ENCODE peak calls at places on chromosomes 1 and 21, in four cellular contexts. One of them, this sample, is unnamed.

GRCh38 chr1:40076895-40077312 is 20.1 kb downstream of the PPT1 start:
- DNase-seq in A549: no peak
- DNase-seq in IMR-90: peak; percentile 90
- DNase-seq in K562: peak; percentile 44
- DNase-seq in this sample: no peak

GRCh38 chr1:8985915-8986813 is 40.1 kb downstream of the SLC2A7 start:
- DNase-seq in A549: peak; percentile 67
- DNase-seq in IMR-90: peak; percentile 95
- DNase-seq in K562: no peak
- DNase-seq in this sample: no peak

GRCh38 chr1:202376247-202376646 is 27.7 kb downstream of the PPP1R12B start:
- DNase-seq in A549: no peak
- DNase-seq in IMR-90: peak; percentile 52
- DNase-seq in K562: no peak
- DNase-seq in this sample: no peak

GRCh38 chr1:204337047-204337446 is 22.7 kb downstream of the PLEKHA6 start:
- DNase-seq in A549: no peak
- DNase-seq in IMR-90: no peak
- DNase-seq in K562: no peak
- DNase-seq in this sample: no peak

GRCh38 chr1:177710973-177711372 is 258.9 kb downstream of the SEC16B start:
- DNase-seq in A549: no peak
- DNase-seq in IMR-90: no peak
- DNase-seq in K562: no peak
- DNase-seq in this sample: no peak

GRCh38 chr1:112285311-112285710 is 110.7 kb upstream of the CTTNBP2NL start:
- DNase-seq in A549: no peak
- DNase-seq in IMR-90: no peak
- DNase-seq in K562: no peak
- DNase-seq in this sample: no peak

GRCh38 chr1:245953876-245954660 is 553.0 kb downstream of the SMYD3 start:
- DNase-seq in A549: no peak
- DNase-seq in IMR-90: no peak
- DNase-seq in K562: no peak
- DNase-seq in this sample: peak; percentile 32

GRCh38 chr1:13766906-13767564 is 67.0 kb downstream of the PRDM2 start:
- DNase-seq in A549: no peak
- DNase-seq in IMR-90: peak; percentile 86
- DNase-seq in K562: no peak
- DNase-seq in this sample: no peak

GRCh38 chr1:116693759-116694482 is 26.4 kb upstream of the IGSF3 start:
- DNase-seq in A549: no peak
- DNase-seq in IMR-90: no peak
- DNase-seq in K562: no peak
- DNase-seq in this sample: no peak

GRCh38 chr1:38223391-38223790 is 176.8 kb upstream of the POU3F1 start:
- DNase-seq in A549: no peak
- DNase-seq in IMR-90: no peak
- DNase-seq in K562: no peak
- DNase-seq in this sample: no peak

GRCh38 chr1:54493608-54494007 is 54.4 kb upstream of the ACOT11 start:
- DNase-seq in A549: no peak
- DNase-seq in IMR-90: no peak
- DNase-seq in K562: no peak
- DNase-seq in this sample: no peak

GRCh38 chr1:226629210-226629895 is 80.8 kb downstream of the STUM start:
- DNase-seq in A549: no peak
- DNase-seq in IMR-90: no peak
- DNase-seq in K562: no peak
- DNase-seq in this sample: no peak

GRCh38 chr1:201170533-201171062 is 16.3 kb upstream of the TMEM9 start:
- DNase-seq in A549: peak; percentile 99
- DNase-seq in IMR-90: peak; percentile 80
- DNase-seq in K562: peak; percentile 100
- DNase-seq in this sample: peak; percentile 33

GRCh38 chr1:7313081-7313546 is 458.0 kb upstream of the VAMP3 start:
- DNase-seq in A549: no peak
- DNase-seq in IMR-90: peak; percentile 44
- DNase-seq in K562: no peak
- DNase-seq in this sample: no peak

GRCh38 chr21:37877171-37877570 is 39.1 kb downstream of the KCNJ6 start:
- DNase-seq in A549: no peak
- DNase-seq in IMR-90: peak; percentile 70
- DNase-seq in K562: no peak
- DNase-seq in this sample: no peak

GRCh38 chr1:32971156-32971555 is 6.5 kb upstream of the RNF19B start:
- DNase-seq in A549: no peak
- DNase-seq in IMR-90: no peak
- DNase-seq in K562: no peak
- DNase-seq in this sample: no peak

GRCh38 chr21:7917729-7918128 is 2603.7 kb upstream of the TPTE start:
- DNase-seq in A549: no peak
- DNase-seq in IMR-90: peak; percentile 35
- DNase-seq in K562: no peak
- DNase-seq in this sample: no peak

GRCh38 chr1:236552901-236553300 is 29.1 kb downstream of the LGALS8 start:
- DNase-seq in A549: no peak
- DNase-seq in IMR-90: no peak
- DNase-seq in K562: no peak
- DNase-seq in this sample: no peak

GRCh38 chr21:14677639-14678179 is 131.6 kb upstream of the SAMSN1 start:
- DNase-seq in A549: no peak
- DNase-seq in IMR-90: no peak
- DNase-seq in K562: peak; percentile 17
- DNase-seq in this sample: no peak

GRCh38 chr1:8866792-8867415 is 11.6 kb downstream of the ENO1 start:
- DNase-seq in A549: no peak
- DNase-seq in IMR-90: no peak
- DNase-seq in K562: no peak
- DNase-seq in this sample: no peak

GRCh38 chr1:20107767-20108166 is 11.6 kb downstream of the PLA2G2D start:
- DNase-seq in A549: no peak
- DNase-seq in IMR-90: no peak
- DNase-seq in K562: no peak
- DNase-seq in this sample: no peak

GRCh38 chr1:19735419-19736127 is 64.1 kb downstream of the TMCO4 start:
- DNase-seq in A549: no peak
- DNase-seq in IMR-90: peak; percentile 98
- DNase-seq in K562: no peak
- DNase-seq in this sample: no peak

GRCh38 chr1:87805661-87806376 is 477.1 kb downstream of the LMO4 start:
- DNase-seq in A549: peak; percentile 13
- DNase-seq in IMR-90: peak; percentile 74
- DNase-seq in K562: no peak
- DNase-seq in this sample: no peak

GRCh38 chr1:86515597-86515996 is 31.3 kb upstream of the CLCA4 start:
- DNase-seq in A549: peak; percentile 18
- DNase-seq in IMR-90: no peak
- DNase-seq in K562: peak; percentile 23
- DNase-seq in this sample: no peak

GRCh38 chr1:53642607-53643006 is 96.4 kb downstream of the GLIS1 start:
- DNase-seq in A549: no peak
- DNase-seq in IMR-90: no peak
- DNase-seq in K562: no peak
- DNase-seq in this sample: no peak

GRCh38 chr21:25175938-25176337 is 431.3 kb downstream of the MRPL39 start:
- DNase-seq in A549: no peak
- DNase-seq in IMR-90: no peak
- DNase-seq in K562: no peak
- DNase-seq in this sample: no peak

GRCh38 chr1:196651637-196652215 is at the start of gene CFH:
- DNase-seq in A549: no peak
- DNase-seq in IMR-90: peak; percentile 91
- DNase-seq in K562: no peak
- DNase-seq in this sample: no peak

GRCh38 chr1:171160181-171160580 is 24.9 kb upstream of the FMO2 start:
- DNase-seq in A549: no peak
- DNase-seq in IMR-90: no peak
- DNase-seq in K562: no peak
- DNase-seq in this sample: peak; percentile 4

DNA sequence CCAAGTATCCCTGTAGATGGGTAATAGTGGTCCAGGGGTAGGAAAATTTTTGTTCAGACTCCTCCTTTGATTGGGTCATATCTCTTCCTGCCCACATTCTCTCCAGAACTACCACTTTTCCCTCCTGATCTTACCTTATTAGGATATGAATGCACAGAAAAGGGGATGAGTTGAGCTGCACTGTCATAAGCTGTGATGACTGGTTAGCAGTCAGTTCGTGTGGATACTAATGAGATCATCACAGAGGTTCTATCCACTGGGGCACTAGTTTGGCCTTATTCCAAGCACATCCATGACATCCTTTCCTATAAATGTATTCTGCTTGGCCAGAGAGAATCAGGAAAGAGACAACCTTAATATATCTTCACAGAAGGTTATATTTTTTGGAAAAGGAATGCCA is 22.1 kb upstream of the TBX15 start:
- DNase-seq in A549: no peak
- DNase-seq in IMR-90: peak; percentile 4
- DNase-seq in K562: no peak
- DNase-seq in this sample: no peak
- TF ChIP-seq ELK1 in A549: no peak
- TF ChIP-seq ELK1 in IMR-90: no peak
- TF ChIP-seq ELK1 in K562: no peak
- TF ChIP-seq ELK1 in this sample: no peak

GRCh38 chr1:244341455-244342450 is 110.0 kb downstream of the ADSS2 start:
- DNase-seq in A549: peak; percentile 62
- DNase-seq in IMR-90: no peak
- DNase-seq in K562: peak; percentile 49
- DNase-seq in this sample: no peak
- TF ChIP-seq ELK1 in A549: no peak
- TF ChIP-seq ELK1 in IMR-90: no peak
- TF ChIP-seq ELK1 in K562: no peak
- TF ChIP-seq ELK1 in this sample: no peak

DNA sequence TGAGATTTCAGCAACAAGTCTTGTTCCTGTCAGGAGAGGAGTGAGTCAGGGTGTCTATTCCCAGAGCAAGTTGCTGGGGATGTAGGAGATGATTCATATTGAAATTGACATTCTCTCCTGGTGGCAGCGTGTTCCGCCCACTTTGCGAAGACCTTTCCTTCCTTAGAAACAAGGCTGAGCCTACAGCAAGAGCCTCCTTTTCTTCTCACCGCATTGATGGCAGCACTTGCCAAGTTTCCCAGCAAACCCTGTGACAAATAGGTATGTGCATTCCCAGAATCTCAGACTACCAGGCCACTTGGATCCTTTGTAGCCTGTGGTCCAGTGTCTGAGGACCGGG is 79.4 kb downstream of the MAN1C1 start:
- DNase-seq in A549: peak; percentile 33
- DNase-seq in IMR-90: peak; percentile 97
- DNase-seq in K562: no peak
- DNase-seq in this sample: no peak
- TF ChIP-seq ELK1 in A549: no peak
- TF ChIP-seq ELK1 in IMR-90: no peak
- TF ChIP-seq ELK1 in K562: no peak
- TF ChIP-seq ELK1 in this sample: no peak

GRCh38 chr1:155170806-155171205 is 2.3 kb downstream of the KRTCAP2 start:
- DNase-seq in A549: no peak
- DNase-seq in IMR-90: no peak
- DNase-seq in K562: no peak
- DNase-seq in this sample: no peak
- TF ChIP-seq ELK1 in A549: no peak
- TF ChIP-seq ELK1 in IMR-90: no peak
- TF ChIP-seq ELK1 in K562: no peak
- TF ChIP-seq ELK1 in this sample: no peak

DNA sequence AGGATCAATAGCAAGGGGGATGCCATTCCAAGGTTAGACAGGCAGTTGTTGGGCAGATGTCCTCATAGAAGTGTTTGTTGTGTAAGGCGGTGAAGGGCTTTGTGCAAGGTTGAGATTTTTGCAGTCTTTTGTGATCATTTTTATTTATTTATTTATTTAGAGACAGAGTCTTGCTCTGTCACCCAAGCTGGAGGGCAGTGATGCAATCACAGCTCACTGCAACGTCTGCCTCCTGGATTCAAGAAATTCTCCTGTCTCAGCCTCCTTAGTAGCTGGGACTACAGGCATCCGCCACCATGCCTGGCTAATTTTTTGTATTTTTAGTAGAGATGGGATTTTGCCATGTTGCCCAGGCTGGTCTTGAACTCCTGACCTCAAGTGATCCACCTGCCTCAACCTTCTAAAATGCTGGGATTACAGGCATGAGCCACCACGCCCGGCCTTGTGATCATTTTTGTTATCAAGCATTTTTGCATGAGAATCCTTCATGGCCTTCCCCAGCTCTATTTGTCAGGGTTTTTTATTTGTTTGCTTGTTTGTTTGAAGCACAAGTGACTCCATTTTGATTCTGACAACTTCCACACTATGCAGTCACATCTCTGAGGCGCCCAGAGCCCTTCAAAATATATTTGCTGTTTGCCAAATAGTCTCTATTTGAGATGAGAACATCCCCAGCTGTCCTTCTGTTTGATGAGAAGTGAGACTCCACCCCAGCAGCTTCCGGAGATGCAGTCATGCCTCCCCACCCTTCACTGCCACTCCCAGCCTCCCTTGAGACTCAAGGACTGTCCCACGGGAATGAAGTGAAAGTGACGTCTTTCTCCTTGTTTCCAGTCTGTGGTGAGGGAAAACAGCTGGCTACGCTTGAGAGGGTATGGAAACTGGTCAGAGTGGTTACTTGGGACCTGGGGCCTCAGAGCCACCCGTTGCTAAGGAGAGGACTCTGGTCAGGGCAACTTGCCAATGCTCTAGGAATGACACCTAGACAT is 38.0 kb downstream of the TMEM50B start:
- DNase-seq in A549: peak; percentile 20
- DNase-seq in IMR-90: peak; percentile 94
- DNase-seq in K562: no peak
- DNase-seq in this sample: peak; percentile 91
- TF ChIP-seq ELK1 in A549: no peak
- TF ChIP-seq ELK1 in IMR-90: no peak
- TF ChIP-seq ELK1 in K562: no peak
- TF ChIP-seq ELK1 in this sample: no peak

GRCh38 chr1:94863919-94864318 is 43.8 kb downstream of the SLC44A3 start:
- DNase-seq in A549: peak; percentile 62
- DNase-seq in IMR-90: peak; percentile 87
- DNase-seq in K562: no peak
- DNase-seq in this sample: no peak
- TF ChIP-seq ELK1 in A549: no peak
- TF ChIP-seq ELK1 in IMR-90: no peak
- TF ChIP-seq ELK1 in K562: no peak
- TF ChIP-seq ELK1 in this sample: no peak